ENCODE peak calls at places on chromosomes 3 and 15, in four cellular contexts. H is thyroid gland, U is left ventricle myocardium inferior, J is astrocyte. R is an unnamed sample. For H3K4me1, the result is how much of the 10 kb centered on the place peaks cover.

GRCh38 chr3:61776390-61776789 is 215.0 kb downstream of the PTPRG start:
- DNase-seq in U (no peak), H (no peak), J (no peak), R (no peak)

GRCh38 chr3:175288616-175289015 is 429.5 kb downstream of the NAALADL2 start:
- DNase-seq in J (peak), U (no peak), H (no peak), R (no peak)

GRCh38 chr3:50418845-50419244 is 59.5 kb upstream of the TMEM115 start:
- DNase-seq in U (no peak), H (no peak), J (no peak), R (no peak)

GRCh38 chr3:112247351-112247750 is 46.7 kb downstream of the SLC9C1 start:
- DNase-seq in H (no peak), U (no peak), J (no peak), R (no peak)

GRCh38 chr15:42059661-42060476 is 34.5 kb downstream of the PLA2G4D start:
- DNase-seq in H (peak), U (peak), J (peak), R (no peak)

GRCh38 chr3:43866529-43867353 is 176.0 kb downstream of the ABHD5 start:
- DNase-seq in J (peak), U (no peak), H (peak), R (peak)

GRCh38 chr3:78258798-78259197 is 1218.9 kb downstream of the ROBO2 start:
- DNase-seq in H (no peak), U (no peak), J (peak), R (no peak)

GRCh38 chr3:56783644-56784451 is 17.9 kb downstream of the ARHGEF3 start:
- DNase-seq in H (peak), U (no peak), J (peak), R (peak)

GRCh38 chr3:175932586-175932985 is 1073.5 kb downstream of the NAALADL2 start:
- DNase-seq in J (peak), H (no peak), U (no peak), R (no peak)

GRCh38 chr3:47851888-47852603 is 49.1 kb downstream of the DHX30 start:
- DNase-seq in U (no peak), J (no peak), H (no peak), R (no peak)

GRCh38 chr15:100572362-100572983 is 29.5 kb downstream of the LINS1 start:
- DNase-seq in U (no peak), H (no peak), J (no peak), R (no peak)

GRCh38 chr15:53978248-53978906 is at the start of gene UNC13C:
- DNase-seq in J (no peak), H (peak), U (peak), R (no peak)

GRCh38 chr3:148903022-148903442 is 37.9 kb downstream of the CPA3 start:
- DNase-seq in U (no peak), H (no peak), J (peak), R (no peak)

GRCh38 chr3:94336076-94336741 is 273.3 kb downstream of the NSUN3 start:
- DNase-seq in U (no peak), H (no peak), J (peak), R (no peak)

DNA sequence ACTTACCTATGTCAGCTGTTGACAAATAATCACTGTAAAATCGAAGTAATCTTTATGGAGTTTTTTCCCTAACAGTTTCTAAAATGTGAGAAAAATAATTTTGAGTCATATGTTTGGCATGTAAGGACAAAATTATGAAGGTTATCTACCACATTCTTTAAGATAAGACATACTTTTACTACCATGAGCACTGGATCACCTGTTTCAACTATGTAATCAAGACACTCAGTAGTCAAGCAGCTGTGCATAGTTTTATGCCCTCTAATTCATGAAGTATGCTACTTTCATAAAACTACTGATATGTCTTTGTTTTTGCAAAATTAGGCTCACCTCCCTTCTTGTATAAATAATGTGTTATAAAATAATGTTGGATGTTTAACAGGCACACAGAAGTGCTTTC is 12.2 kb downstream of the FGF7 start:
- DNase-seq in J (peak), H (no peak), U (no peak), R (no peak)
- H3K27ac ChIP-seq in J (no peak), H (peak), U (peak), R (no peak)

GRCh38 chr3:101530213-101531047 is 17.4 kb upstream of the SENP7 start:
- DNase-seq in U (no peak), H (no peak), J (no peak), R (no peak)

GRCh38 chr3:101535221-101535620 is 22.2 kb upstream of the SENP7 start:
- DNase-seq in H (no peak), J (no peak), U (no peak), R (no peak)

GRCh38 chr3:101531473-101532086 is 18.6 kb upstream of the SENP7 start:
- DNase-seq in J (no peak), U (no peak), H (no peak), R (no peak)

GRCh38 chr3:101533603-101533968 is 20.6 kb upstream of the SENP7 start:
- DNase-seq in U (no peak), H (no peak), J (peak), R (no peak)

GRCh38 chr3:101532783-101533602 is 20.0 kb upstream of the SENP7 start:
- DNase-seq in J (no peak), U (no peak), H (no peak), R (no peak)
- H3K4me1 ChIP-seq in J (under half), U (under half), H (under half), R (under half)

DNA sequence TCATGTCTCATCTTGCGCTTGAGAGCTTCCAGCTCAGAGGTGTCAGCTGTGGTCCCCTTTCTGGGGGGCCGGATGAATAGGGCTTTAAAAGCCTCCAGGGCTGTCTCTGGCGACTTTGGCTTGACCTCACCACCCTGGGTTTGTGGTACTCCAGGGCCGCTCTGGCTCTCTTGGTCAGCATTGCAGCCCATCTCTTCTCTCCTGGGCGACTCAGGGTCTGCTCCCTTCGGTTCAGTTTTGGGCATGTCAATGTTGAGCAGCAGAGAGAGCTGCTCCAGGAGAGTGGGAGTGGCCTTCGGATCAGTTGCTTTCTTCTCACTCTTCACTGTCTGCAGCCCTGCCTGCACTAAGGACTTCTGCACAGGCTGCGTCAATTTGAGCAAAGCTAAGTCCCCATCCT is 127.9 kb downstream of the FMN1 start:
- DNase-seq in H (peak), J (no peak), U (no peak), R (no peak)
- H3K27ac ChIP-seq in H (peak), J (no peak), U (no peak), R (no peak)

DNA sequence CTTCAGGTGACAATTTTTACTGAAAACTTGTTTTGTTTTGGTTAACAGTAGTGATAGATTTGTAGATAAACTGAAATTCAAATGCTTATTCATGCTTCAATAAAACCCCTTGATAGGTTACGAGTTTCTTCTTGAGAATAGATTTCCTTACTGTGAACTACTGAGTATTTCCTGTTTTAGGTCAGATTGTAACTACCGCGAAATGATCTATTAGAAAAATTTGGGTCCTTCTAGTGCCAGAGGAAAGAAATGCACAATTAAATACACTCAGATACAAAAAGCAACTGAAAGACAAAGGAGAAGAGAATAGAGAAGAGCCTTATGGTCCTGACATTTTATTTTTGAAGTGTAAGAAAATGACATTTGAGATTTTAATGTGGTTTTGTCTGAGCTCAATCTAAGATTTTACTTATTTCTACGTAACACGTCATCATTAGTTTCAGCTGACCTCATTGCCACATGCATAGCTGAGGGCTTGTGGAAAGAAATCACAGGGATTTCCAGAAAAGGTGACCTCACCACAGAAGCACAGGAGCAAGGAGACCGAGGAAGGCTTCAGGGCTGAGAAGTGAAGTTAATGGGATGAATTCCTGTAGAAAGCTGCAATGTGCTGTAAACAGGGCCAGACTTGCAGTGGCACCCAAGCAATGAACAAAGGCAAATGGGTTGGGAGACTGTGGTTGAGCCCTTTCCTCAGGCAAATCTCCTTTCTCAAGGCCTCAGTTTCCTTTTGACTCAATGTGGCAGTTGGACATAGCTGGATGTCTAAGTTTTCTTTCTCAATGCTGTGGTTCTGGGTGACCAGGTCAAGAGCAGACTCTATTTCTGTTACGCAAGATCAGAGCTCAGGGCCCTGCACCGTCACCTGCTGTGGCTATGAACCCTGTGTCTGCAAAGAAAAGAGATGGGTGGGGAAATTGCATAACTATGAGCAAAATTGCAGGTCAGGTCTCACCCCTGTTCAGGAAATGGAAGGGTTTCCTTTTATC is 252.0 kb upstream of the TBL1XR1 start:
- DNase-seq in U (no peak), H (peak), J (peak), R (no peak)
- H3K4me1 ChIP-seq in U (under half), H (under half), J (under half), R (under half)

GRCh38 chr15:69303337-69304175 is 4.8 kb downstream of the PAQR5 start:
- DNase-seq in H (no peak), U (no peak), J (no peak), R (no peak)
- H3K27ac ChIP-seq in H (no peak), U (no peak), J (no peak), R (peak)

GRCh38 chr3:16462679-16463078 is 50.8 kb downstream of the RFTN1 start:
- DNase-seq in H (no peak), J (no peak), U (no peak), R (no peak)
- H3K4me1 ChIP-seq in H (under half), J (under half), U (half or more), R (under half)

DNA sequence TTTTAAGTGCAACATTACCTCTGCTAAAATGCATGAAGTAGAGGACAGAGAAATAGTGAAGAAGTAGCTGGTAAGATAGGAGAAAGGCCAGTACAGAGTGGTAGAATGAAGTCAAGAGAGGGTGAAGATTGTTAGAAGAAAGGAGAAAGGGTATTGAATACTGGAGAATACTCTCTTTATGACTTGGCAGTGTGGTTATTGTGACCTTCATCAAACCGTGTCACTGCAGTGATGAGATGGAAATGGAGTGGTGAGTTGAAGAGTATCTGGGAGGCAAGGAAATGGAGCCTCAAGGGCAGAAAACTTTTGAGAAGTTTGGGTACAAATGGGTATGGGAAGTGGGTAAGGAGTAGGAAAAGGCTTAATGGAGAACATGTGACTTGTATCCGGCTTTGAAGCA is 24.7 kb downstream of the MINDY2 start:
- DNase-seq in J (no peak), U (no peak), H (no peak), R (no peak)
- H3K27ac ChIP-seq in J (no peak), U (peak), H (no peak), R (no peak)

GRCh38 chr3:187069857-187070516 is 69.3 kb downstream of the RPL39L start:
- DNase-seq in J (no peak), U (no peak), H (no peak), R (no peak)

GRCh38 chr3:187063286-187064081 is 75.8 kb downstream of the RPL39L start:
- DNase-seq in J (peak), U (no peak), H (no peak), R (no peak)

GRCh38 chr3:187064210-187065115 is 74.8 kb downstream of the RPL39L start:
- DNase-seq in J (no peak), U (no peak), H (peak), R (no peak)

GRCh38 chr3:187062526-187063177 is 76.6 kb downstream of the RPL39L start:
- DNase-seq in H (no peak), U (no peak), J (peak), R (no peak)

DNA sequence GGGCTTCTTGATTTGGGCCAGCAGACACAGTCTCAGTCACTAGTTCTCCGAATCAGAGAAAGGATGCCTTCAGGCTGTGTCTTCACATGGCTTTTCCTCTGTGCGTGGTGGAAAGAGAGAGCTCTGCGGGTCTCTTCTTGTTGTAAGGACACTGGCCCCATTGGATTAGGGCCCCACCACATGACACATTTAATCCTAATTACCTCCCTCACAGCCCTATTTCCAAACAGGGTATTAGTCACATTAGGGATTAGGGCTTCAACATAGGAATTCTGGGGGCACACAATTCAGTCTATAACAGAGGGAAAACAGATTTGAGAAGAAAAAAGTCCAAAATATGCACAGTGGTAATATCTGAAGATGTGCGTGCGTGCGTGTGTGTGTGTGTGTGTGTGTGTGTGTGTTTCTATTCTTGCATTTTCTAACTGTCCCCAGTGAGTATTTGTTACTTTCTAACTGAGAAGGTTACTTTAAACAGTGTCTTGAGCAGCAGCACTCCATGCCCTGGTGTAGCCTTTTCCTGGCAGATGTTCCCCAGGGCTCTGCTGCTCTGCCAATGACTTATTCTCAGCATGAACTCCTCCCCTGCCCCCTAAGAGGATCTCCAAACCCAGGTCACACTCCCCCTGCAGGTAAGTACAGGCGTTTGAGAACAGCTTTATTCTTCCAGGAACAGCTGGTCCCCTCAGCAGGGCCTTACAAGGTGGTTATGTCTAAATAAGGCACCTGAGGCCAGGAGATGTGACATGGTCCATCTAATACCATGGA is 72.9 kb downstream of the RPL39L start:
- DNase-seq in J (peak), U (no peak), H (peak), R (no peak)
- H3K4me1 ChIP-seq in J (under half), U (under half), H (under half), R (under half)

DNA sequence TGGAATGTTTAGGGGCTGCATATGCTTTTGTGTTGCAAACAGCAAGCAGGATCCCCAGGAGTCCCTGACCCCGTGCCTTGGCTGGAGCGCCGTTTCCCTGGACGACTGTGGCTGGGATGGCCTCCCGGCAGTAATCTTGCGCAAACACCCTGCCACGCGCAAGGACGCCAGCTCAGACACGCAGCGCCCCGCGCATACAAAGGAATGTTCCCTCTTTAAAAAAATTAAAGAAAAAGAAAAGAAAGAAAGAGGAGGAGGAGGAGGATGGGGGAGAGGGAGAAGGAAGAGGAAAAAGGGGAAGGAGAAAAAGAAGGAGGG is 28.2 kb downstream of the ZIC4 start:
- DNase-seq in H (no peak), U (no peak), J (no peak), R (no peak)
- H3K27ac ChIP-seq in H (no peak), U (no peak), J (no peak), R (no peak)

R was measured in SJSA1.